ENCODE peak calls at places on chromosomes 13 and 19, in nine cellular contexts. L, F, E, K, I, N, X, J and R are unnamed samples.

GRCh38 chr19:56222901-56223300 is 20.8 kb downstream of the ZSCAN5C start:
- DNase-seq in L (no peak), F (no peak), E (no peak), K (no peak), I (no peak), N (no peak), X (no peak), J (no peak), R (no peak)

GRCh38 chr13:75621147-75621546 is 15.0 kb upstream of the LMO7 start:
- DNase-seq in L (no peak), F (no peak), E (peak; percentile 41), K (no peak), I (peak; percentile 70), N (no peak), X (peak; percentile 72), J (no peak), R (no peak)

GRCh38 chr19:24141612-24142011 is 54.6 kb downstream of the ZNF254 start:
- DNase-seq in L (no peak), F (no peak), E (no peak), K (no peak), I (no peak), N (no peak), X (no peak), J (no peak), R (no peak)

GRCh38 chr19:46211201-46211881 is 18.2 kb upstream of the IGFL1 start:
- DNase-seq in L (peak; percentile 80), F (no peak), E (peak; percentile 91), K (peak; percentile 91), I (no peak), N (peak; percentile 33), X (peak; percentile 24), J (no peak), R (no peak)

GRCh38 chr19:58350001-58350801 is 3.1 kb downstream of the A1BG start:
- DNase-seq in L (no peak), F (peak; percentile 80), E (no peak), K (no peak), I (no peak), N (no peak), X (no peak), J (no peak), R (no peak)

GRCh38 chr13:30997697-30998547 is 65.5 kb downstream of the TEX26 start:
- DNase-seq in L (no peak), F (peak; percentile 48), E (no peak), K (no peak), I (no peak), N (no peak), X (no peak), J (no peak), R (no peak)

GRCh38 chr13:38543561-38543960 is 143.3 kb upstream of the FREM2 start:
- DNase-seq in L (no peak), F (no peak), E (no peak), K (no peak), I (no peak), N (no peak), X (peak; percentile 11), J (no peak), R (no peak)

GRCh38 chr13:45396548-45397095 is 21.6 kb downstream of the SLC25A30 start:
- DNase-seq in L (no peak), F (no peak), E (no peak), K (no peak), I (peak; percentile 23), N (no peak), X (no peak), J (no peak), R (no peak)

GRCh38 chr13:113015826-113016525 is 47.0 kb downstream of the MCF2L start:
- DNase-seq in L (no peak), F (no peak), E (no peak), K (no peak), I (no peak), N (no peak), X (no peak), J (no peak), R (no peak)

GRCh38 chr13:80740076-80740475 is 399.1 kb upstream of the SPRY2 start:
- DNase-seq in L (no peak), F (no peak), E (no peak), K (no peak), I (no peak), N (no peak), X (no peak), J (no peak), R (no peak)

GRCh38 chr13:113998781-113999617 is 25.1 kb upstream of the C13orf46 start:
- DNase-seq in L (no peak), F (no peak), E (no peak), K (no peak), I (no peak), N (no peak), X (no peak), J (no peak), R (no peak)

GRCh38 chr19:17322854-17323253 is 11.8 kb downstream of the ANO8 start:
- DNase-seq in L (no peak), F (peak; percentile 90), E (no peak), K (no peak), I (no peak), N (no peak), X (no peak), J (no peak), R (no peak)

GRCh38 chr13:51870616-51871015 is 8.8 kb downstream of the CCDC70 start:
- DNase-seq in L (no peak), F (no peak), E (no peak), K (no peak), I (no peak), N (no peak), X (no peak), J (no peak), R (no peak)

GRCh38 chr19:33492090-33492489 is 29.5 kb downstream of the PEPD start:
- DNase-seq in L (no peak), F (peak; percentile 65), E (no peak), K (no peak), I (no peak), N (no peak), X (no peak), J (no peak), R (no peak)

GRCh38 chr19:47028372-47028672 is 8.7 kb downstream of the NPAS1 start:
- DNase-seq in L (no peak), F (peak; percentile 78), E (no peak), K (peak; percentile 61), I (no peak), N (peak; percentile 64), X (no peak), J (no peak), R (no peak)

GRCh38 chr19:13082192-13083007 is 20.3 kb downstream of the LYL1 start:
- DNase-seq in L (peak; percentile 67), F (peak; percentile 97), E (peak; percentile 39), K (peak; percentile 71), I (peak; percentile 62), N (peak; percentile 74), X (peak; percentile 63), J (peak; percentile 41), R (no peak)

DNA sequence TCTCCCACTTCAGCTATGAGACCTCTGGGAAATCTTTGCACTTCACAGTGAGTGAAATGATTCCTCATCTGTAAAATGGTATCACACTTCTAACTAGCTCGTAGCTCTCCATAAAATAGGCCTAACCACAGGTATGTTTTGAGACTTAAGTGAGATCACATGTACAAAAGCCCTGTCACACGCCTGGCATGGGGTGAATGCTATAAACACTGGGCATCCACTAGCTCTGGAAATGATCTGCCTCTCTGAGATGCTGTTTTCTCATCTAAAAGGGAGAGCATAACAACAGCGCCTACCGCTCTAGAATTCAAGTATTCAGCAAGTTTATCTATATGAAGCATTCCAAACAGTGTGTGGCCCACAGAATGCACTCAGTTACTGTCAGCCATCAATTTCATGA is 2.2 kb downstream of the AKT2 start:
- DNase-seq in L (no peak), F (no peak), E (no peak), K (no peak), I (peak; percentile 22), N (no peak), X (peak; percentile 61), J (no peak), R (no peak)
- H4K20me1 ChIP-seq in L (peaks cover 17% of the 10 kb centered on the region), F (peaks cover 45% of the 10 kb centered on the region), E (peaks cover 5% of the 10 kb centered on the region), K (no peaks in the 10 kb centered on the region), I (peaks cover 63% of the 10 kb centered on the region), N (peaks cover 42% of the 10 kb centered on the region), X (no peaks in the 10 kb centered on the region), J (no peaks in the 10 kb centered on the region), R (peaks cover 60% of the 10 kb centered on the region)

GRCh38 chr19:583968-584239 is 5.8 kb upstream of the HCN2 start:
- DNase-seq in L (no peak), F (no peak), E (no peak), K (no peak), I (no peak), N (no peak), X (no peak), J (no peak), R (no peak)

GRCh38 chr19:582497-583197 is 7.0 kb upstream of the HCN2 start:
- DNase-seq in L (no peak), F (peak; percentile 99), E (no peak), K (peak; percentile 64), I (peak; percentile 59), N (no peak), X (peak; percentile 80), J (no peak), R (no peak)

GRCh38 chr19:581399-582111 is 8.1 kb upstream of the HCN2 start:
- DNase-seq in L (no peak), F (no peak), E (no peak), K (no peak), I (no peak), N (no peak), X (no peak), J (no peak), R (no peak)

GRCh38 chr19:584240-585001 is 5.3 kb upstream of the HCN2 start:
- DNase-seq in L (peak; percentile 67), F (peak; percentile 98), E (peak; percentile 44), K (peak; percentile 83), I (peak; percentile 27), N (peak; percentile 82), X (peak; percentile 58), J (peak; percentile 70), R (peak; percentile 69)

GRCh38 chr19:583198-583967 is 6.3 kb upstream of the HCN2 start:
- DNase-seq in L (no peak), F (peak; percentile 88), E (no peak), K (no peak), I (no peak), N (no peak), X (no peak), J (no peak), R (no peak)
- H4K20me1 ChIP-seq in L (peaks cover 34% of the 10 kb centered on the region), F (peaks cover 55% of the 10 kb centered on the region), E (peaks cover 9% of the 10 kb centered on the region), K (no peaks in the 10 kb centered on the region), I (peaks cover 54% of the 10 kb centered on the region), N (peaks cover 89% of the 10 kb centered on the region), X (no peaks in the 10 kb centered on the region), J (peaks cover 36% of the 10 kb centered on the region), R (peaks cover 66% of the 10 kb centered on the region)

GRCh38 chr19:1827566-1828278 is 15.6 kb upstream of the ATP8B3 start:
- DNase-seq in L (no peak), F (peak; percentile 90), E (no peak), K (no peak), I (no peak), N (no peak), X (no peak), J (no peak), R (no peak)
- H4K20me1 ChIP-seq in L (peaks cover 11% of the 10 kb centered on the region), F (peaks cover 40% of the 10 kb centered on the region), E (no peaks in the 10 kb centered on the region), K (no peaks in the 10 kb centered on the region), I (peaks cover 38% of the 10 kb centered on the region), N (peaks cover 37% of the 10 kb centered on the region), X (no peaks in the 10 kb centered on the region), J (no peaks in the 10 kb centered on the region), R (peaks cover 65% of the 10 kb centered on the region)

DNA sequence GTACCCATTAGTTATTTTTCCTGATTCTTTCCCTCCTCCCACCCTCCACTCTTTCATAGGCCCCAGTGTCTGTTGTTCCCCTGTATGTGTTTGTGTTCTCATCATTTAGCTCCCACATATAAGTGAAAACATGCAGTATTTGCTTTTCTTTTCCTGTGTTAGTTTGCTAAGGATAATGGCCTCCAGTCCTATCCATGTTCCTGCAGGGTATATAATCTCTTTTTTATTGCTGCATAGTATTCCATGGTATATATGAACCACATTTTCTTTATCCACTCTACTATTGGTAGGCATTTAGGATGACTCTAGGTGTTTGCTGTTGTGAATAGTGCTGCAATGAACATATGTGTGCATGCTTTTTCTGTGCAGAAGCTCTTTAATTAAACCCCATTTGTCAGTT is 79.4 kb downstream of the ZMYM2 start:
- DNase-seq in L (no peak), F (no peak), E (no peak), K (no peak), I (no peak), N (no peak), X (no peak), J (no peak), R (no peak)
- H4K20me1 ChIP-seq in L (peaks cover 29% of the 10 kb centered on the region), F (peaks cover 26% of the 10 kb centered on the region), E (no peaks in the 10 kb centered on the region), K (no peaks in the 10 kb centered on the region), I (peaks cover 3% of the 10 kb centered on the region), N (peaks cover 48% of the 10 kb centered on the region), X (peaks cover 4% of the 10 kb centered on the region), J (no peaks in the 10 kb centered on the region), R (peaks cover 6% of the 10 kb centered on the region)